ENCODE peak calls at places on chromosomes 3 and 15, in four cellular contexts. One of them, this sample, is unnamed. For H3K4me1, the result is how much of the 10 kb centered on the place peaks cover.

GRCh38 chr3:113643583-113643982 is 52.9 kb downstream of the USF3 start:
- DNase-seq in HepG2: no peak
- DNase-seq in H1: no peak
- DNase-seq in GM12878: no peak
- DNase-seq in this sample: no peak

GRCh38 chr15:101276501-101277037 is 716 bp downstream of the SELENOS start:
- DNase-seq in H1: no peak
- DNase-seq in GM12878: no peak
- DNase-seq in HepG2: no peak
- DNase-seq in this sample: no peak

GRCh38 chr3:105539897-105540296 is 173.2 kb downstream of the ALCAM start:
- DNase-seq in H1: no peak
- DNase-seq in GM12878: no peak
- DNase-seq in HepG2: no peak
- DNase-seq in this sample: no peak

GRCh38 chr3:188801393-188801792 is 370.4 kb upstream of the TPRG1 start:
- DNase-seq in GM12878: no peak
- DNase-seq in H1: no peak
- DNase-seq in HepG2: no peak
- DNase-seq in this sample: no peak

GRCh38 chr3:105827959-105828358 is 40.9 kb downstream of the CBLB start:
- DNase-seq in H1: no peak
- DNase-seq in GM12878: no peak
- DNase-seq in HepG2: peak
- DNase-seq in this sample: no peak

GRCh38 chr3:29889230-29889629 is 608.4 kb downstream of the RBMS3 start:
- DNase-seq in HepG2: no peak
- DNase-seq in H1: no peak
- DNase-seq in GM12878: no peak
- DNase-seq in this sample: no peak

GRCh38 chr15:100131321-100132224 is 210.2 kb downstream of the ADAMTS17 start:
- DNase-seq in HepG2: peak
- DNase-seq in GM12878: no peak
- DNase-seq in H1: no peak
- DNase-seq in this sample: no peak

GRCh38 chr15:75063338-75063737 is 39.9 kb downstream of the PPCDC start:
- DNase-seq in GM12878: no peak
- DNase-seq in HepG2: no peak
- DNase-seq in H1: no peak
- DNase-seq in this sample: no peak

GRCh38 chr3:160127308-160127707 is 97.9 kb upstream of the C3orf80 start:
- DNase-seq in HepG2: no peak
- DNase-seq in GM12878: no peak
- DNase-seq in H1: no peak
- DNase-seq in this sample: no peak

GRCh38 chr3:132006605-132007204 is 28.1 kb downstream of the CPNE4 start:
- DNase-seq in GM12878: no peak
- DNase-seq in HepG2: peak
- DNase-seq in H1: peak
- DNase-seq in this sample: no peak

GRCh38 chr3:53230789-53231188 is 25.0 kb downstream of the TKT start:
- DNase-seq in HepG2: no peak
- DNase-seq in GM12878: no peak
- DNase-seq in H1: no peak
- DNase-seq in this sample: no peak

GRCh38 chr15:45118131-45118588 is 4.0 kb downstream of the DUOXA2 start:
- DNase-seq in HepG2: peak
- DNase-seq in H1: peak
- DNase-seq in GM12878: peak
- DNase-seq in this sample: peak

GRCh38 chr15:89340586-89340985 is 6.0 kb upstream of the POLG start:
- DNase-seq in HepG2: no peak
- DNase-seq in H1: no peak
- DNase-seq in GM12878: no peak
- DNase-seq in this sample: no peak

GRCh38 chr3:20657566-20657965 is 471.6 kb upstream of the SGO1 start:
- DNase-seq in H1: no peak
- DNase-seq in HepG2: no peak
- DNase-seq in GM12878: no peak
- DNase-seq in this sample: no peak

GRCh38 chr3:111936967-111937366 is 41.9 kb upstream of the ABHD10 start:
- DNase-seq in H1: no peak
- DNase-seq in GM12878: no peak
- DNase-seq in HepG2: no peak
- DNase-seq in this sample: no peak

GRCh38 chr3:2477635-2478034 is 379.0 kb downstream of the CNTN4 start:
- DNase-seq in GM12878: no peak
- DNase-seq in H1: no peak
- DNase-seq in HepG2: no peak
- DNase-seq in this sample: no peak

GRCh38 chr3:197463279-197463678 is 92.5 kb downstream of the BDH1 start:
- DNase-seq in H1: no peak
- DNase-seq in GM12878: no peak
- DNase-seq in HepG2: no peak
- DNase-seq in this sample: no peak

GRCh38 chr15:89419370-89419984 is 76.9 kb downstream of the RHCG start:
- DNase-seq in H1: peak
- DNase-seq in HepG2: peak
- DNase-seq in GM12878: no peak
- DNase-seq in this sample: peak

GRCh38 chr3:103976931-103977339 is 1389.8 kb upstream of the ALCAM start:
- DNase-seq in GM12878: no peak
- DNase-seq in H1: no peak
- DNase-seq in HepG2: peak
- DNase-seq in this sample: no peak

GRCh38 chr3:195185574-195185973 is 85.4 kb downstream of the XXYLT1 start:
- DNase-seq in GM12878: no peak
- DNase-seq in H1: no peak
- DNase-seq in HepG2: no peak
- DNase-seq in this sample: no peak

GRCh38 chr3:94647131-94647530 is 584.3 kb downstream of the NSUN3 start:
- DNase-seq in H1: no peak
- DNase-seq in HepG2: peak
- DNase-seq in GM12878: no peak
- DNase-seq in this sample: no peak

GRCh38 chr3:64353256-64353655 is 128.0 kb upstream of the PRICKLE2 start:
- DNase-seq in HepG2: no peak
- DNase-seq in H1: no peak
- DNase-seq in GM12878: no peak
- DNase-seq in this sample: no peak

GRCh38 chr15:94535298-94536048 is 304.1 kb downstream of the MCTP2 start:
- DNase-seq in HepG2: no peak
- DNase-seq in GM12878: no peak
- DNase-seq in H1: no peak
- DNase-seq in this sample: no peak

GRCh38 chr15:90818251-90819210 is 49.9 kb upstream of the FURIN start:
- DNase-seq in H1: peak
- DNase-seq in GM12878: no peak
- DNase-seq in HepG2: peak
- DNase-seq in this sample: no peak

GRCh38 chr3:23751485-23751811 is 54.3 kb upstream of the UBE2E1 start:
- DNase-seq in GM12878: no peak
- DNase-seq in HepG2: no peak
- DNase-seq in H1: no peak
- DNase-seq in this sample: peak

GRCh38 chr3:182399978-182400737 is 393.1 kb upstream of the ATP11B start:
- DNase-seq in GM12878: no peak
- DNase-seq in HepG2: no peak
- DNase-seq in H1: no peak
- DNase-seq in this sample: no peak

DNA sequence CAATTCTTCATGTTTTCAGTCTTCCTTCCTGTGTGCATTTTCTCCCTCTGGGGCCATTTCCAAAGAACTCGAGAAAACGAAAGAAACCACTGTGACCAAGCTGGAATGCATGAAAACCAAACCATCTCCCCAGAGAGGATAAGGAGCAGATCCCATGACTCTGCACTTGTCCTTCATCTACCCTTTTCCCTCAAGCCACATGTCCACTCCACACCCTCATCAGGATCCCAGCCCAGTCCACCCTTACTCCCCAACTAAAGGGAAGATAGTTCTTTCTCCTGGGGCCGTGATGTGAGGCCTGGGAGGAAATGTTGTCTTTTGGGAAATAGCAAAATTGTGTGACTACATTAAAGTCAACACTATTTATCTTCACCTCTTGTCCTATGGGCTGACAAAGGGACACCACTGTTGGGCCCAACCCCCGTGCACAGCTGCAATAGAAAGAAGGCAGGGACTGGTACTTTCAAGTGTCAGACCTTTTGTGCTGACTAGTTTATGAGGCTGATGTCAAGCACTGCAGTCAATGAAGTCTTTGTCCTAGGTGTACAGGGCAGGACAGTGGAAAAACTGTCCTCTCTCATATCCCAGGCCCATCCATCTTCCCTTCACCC is 487.2 kb upstream of the NR2F2 start:
- DNase-seq in HepG2: no peak
- DNase-seq in GM12878: no peak
- DNase-seq in H1: no peak
- DNase-seq in this sample: no peak
- TF ChIP-seq YY1 in HepG2: no peak
- TF ChIP-seq YY1 in GM12878: no peak
- TF ChIP-seq YY1 in H1: no peak
- TF ChIP-seq YY1 in this sample: no peak

GRCh38 chr3:13109516-13109915 is 36.3 kb upstream of the IQSEC1 start:
- DNase-seq in GM12878: no peak
- DNase-seq in H1: no peak
- DNase-seq in HepG2: no peak
- DNase-seq in this sample: no peak
- H3K4me1 ChIP-seq in GM12878: under half
- H3K4me1 ChIP-seq in H1: under half
- H3K4me1 ChIP-seq in HepG2: under half
- H3K4me1 ChIP-seq in this sample: under half

GRCh38 chr3:192571197-192571791 is 156.0 kb downstream of the FGF12 start:
- DNase-seq in HepG2: no peak
- DNase-seq in H1: no peak
- DNase-seq in GM12878: no peak
- DNase-seq in this sample: no peak
- TF ChIP-seq SUZ12 in HepG2: no peak
- TF ChIP-seq SUZ12 in H1: no peak
- TF ChIP-seq SUZ12 in GM12878: no peak
- TF ChIP-seq SUZ12 in this sample: no peak

DNA sequence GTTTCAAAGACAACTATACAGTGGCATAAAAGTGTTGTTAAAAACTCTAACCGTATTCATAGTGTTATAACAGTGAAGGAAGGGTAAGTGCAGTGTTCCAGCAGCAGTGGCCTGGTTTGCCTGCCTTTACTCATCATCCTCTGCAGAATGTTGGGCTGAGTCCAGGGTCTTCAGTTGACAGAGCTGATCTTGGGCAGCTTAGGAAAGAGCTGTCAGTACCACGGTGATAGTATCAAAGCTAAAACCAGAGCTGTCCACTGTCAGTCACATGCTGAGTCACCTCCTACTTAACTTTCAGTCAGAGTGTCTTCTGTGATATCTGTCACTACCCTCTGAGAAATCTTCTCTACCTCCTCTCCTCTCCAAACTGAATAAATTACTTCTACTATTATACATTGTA is 241.9 kb downstream of the ZIC1 start:
- DNase-seq in HepG2: no peak
- DNase-seq in H1: no peak
- DNase-seq in GM12878: no peak
- DNase-seq in this sample: no peak
- TF ChIP-seq YY1 in HepG2: no peak
- TF ChIP-seq YY1 in H1: no peak
- TF ChIP-seq YY1 in GM12878: no peak
- TF ChIP-seq YY1 in this sample: no peak

GRCh38 chr3:15291589-15292541 is 40.5 kb downstream of the SH3BP5 start:
- DNase-seq in HepG2: no peak
- DNase-seq in GM12878: peak
- DNase-seq in H1: no peak
- DNase-seq in this sample: no peak
- H3K4me1 ChIP-seq in HepG2: under half
- H3K4me1 ChIP-seq in GM12878: under half
- H3K4me1 ChIP-seq in H1: under half
- H3K4me1 ChIP-seq in this sample: under half

GRCh38 chr3:175150812-175151411 is 291.8 kb downstream of the NAALADL2 start:
- DNase-seq in GM12878: no peak
- DNase-seq in H1: no peak
- DNase-seq in HepG2: no peak
- DNase-seq in this sample: no peak
- TF ChIP-seq SUZ12 in GM12878: no peak
- TF ChIP-seq SUZ12 in H1: no peak
- TF ChIP-seq SUZ12 in HepG2: no peak
- TF ChIP-seq SUZ12 in this sample: no peak

DNA sequence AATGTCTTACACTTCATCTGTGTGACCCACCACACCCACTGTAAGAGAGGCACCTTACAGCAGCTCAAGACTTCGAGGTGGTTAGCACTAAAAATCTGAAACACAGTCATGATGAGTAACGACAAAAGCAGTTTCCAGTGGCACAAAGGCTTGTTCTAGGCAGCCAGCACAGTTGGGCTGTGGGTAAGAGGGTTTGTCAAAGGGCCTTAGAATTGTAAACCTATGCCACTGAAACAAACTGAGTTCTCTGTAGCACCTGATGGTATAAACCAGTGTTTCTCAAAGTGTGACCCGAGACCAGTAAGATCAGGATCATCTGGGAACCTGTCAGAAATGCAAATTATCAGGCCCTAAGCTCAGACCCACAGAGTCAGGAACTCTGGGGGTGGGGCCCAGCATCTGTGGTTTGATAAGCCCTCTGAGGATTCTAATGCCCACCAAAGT is 36.5 kb downstream of the DAPK2 start:
- DNase-seq in H1: no peak
- DNase-seq in GM12878: peak
- DNase-seq in HepG2: no peak
- DNase-seq in this sample: no peak
- TF ChIP-seq YY1 in H1: no peak
- TF ChIP-seq YY1 in GM12878: no peak
- TF ChIP-seq YY1 in HepG2: no peak
- TF ChIP-seq YY1 in this sample: no peak

DNA sequence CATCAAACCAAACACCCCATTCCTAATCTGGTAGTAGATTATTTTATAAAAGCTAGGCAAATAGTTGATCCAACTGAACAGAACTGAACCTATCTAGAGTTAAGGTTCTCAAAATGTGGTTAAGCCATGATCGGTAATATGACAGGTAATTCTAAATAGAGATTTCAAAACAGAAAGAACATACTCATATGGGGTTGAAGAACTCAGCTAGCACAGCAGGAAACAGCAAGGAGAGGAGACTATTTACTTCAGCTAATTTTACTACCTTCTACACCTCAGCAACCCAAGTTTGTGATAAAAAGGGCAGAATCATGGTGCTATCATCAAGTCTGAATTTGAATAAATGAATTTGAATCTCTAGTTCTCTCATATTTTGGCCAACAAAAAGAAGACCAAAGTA is 11.8 kb downstream of the CD47 start:
- DNase-seq in HepG2: no peak
- DNase-seq in GM12878: no peak
- DNase-seq in H1: no peak
- DNase-seq in this sample: no peak
- H3K4me1 ChIP-seq in HepG2: under half
- H3K4me1 ChIP-seq in GM12878: under half
- H3K4me1 ChIP-seq in H1: under half
- H3K4me1 ChIP-seq in this sample: under half

GRCh38 chr3:69288161-69288895 is 97.6 kb downstream of the FRMD4B start:
- DNase-seq in HepG2: no peak
- DNase-seq in H1: peak
- DNase-seq in GM12878: no peak
- DNase-seq in this sample: peak
- TF ChIP-seq SUZ12 in HepG2: no peak
- TF ChIP-seq SUZ12 in H1: no peak
- TF ChIP-seq SUZ12 in GM12878: no peak
- TF ChIP-seq SUZ12 in this sample: no peak